ENCODE peak calls at places on chromosomes 2 and 18, in four cellular contexts. One of them, this sample, is unnamed.

GRCh38 chr2:138503087-138503442 is 1.5 kb downstream of the SPOPL start:
- DNase-seq in H1: no peak
- DNase-seq in IMR-90: no peak
- DNase-seq in mesendoderm: no peak
- DNase-seq in this sample: no peak

GRCh38 chr2:203646961-203647360 is 59.5 kb upstream of the CD28 start:
- DNase-seq in mesendoderm: no peak
- DNase-seq in IMR-90: no peak
- DNase-seq in H1: no peak
- DNase-seq in this sample: no peak

GRCh38 chr2:127700527-127701192 is 637 bp upstream of the SFT2D3 start:
- DNase-seq in mesendoderm: peak; percentile 94
- DNase-seq in H1: peak; percentile 76
- DNase-seq in IMR-90: no peak
- DNase-seq in this sample: peak; percentile 90

GRCh38 chr2:11013196-11013595 is 101.5 kb downstream of the KCNF1 start:
- DNase-seq in mesendoderm: no peak
- DNase-seq in H1: no peak
- DNase-seq in IMR-90: no peak
- DNase-seq in this sample: no peak

GRCh38 chr2:239858179-239858578 is 167.0 kb downstream of the NDUFA10 start:
- DNase-seq in IMR-90: no peak
- DNase-seq in H1: no peak
- DNase-seq in mesendoderm: no peak
- DNase-seq in this sample: no peak

GRCh38 chr18:35464731-35465728 is 32.7 kb downstream of the INO80C start:
- DNase-seq in IMR-90: no peak
- DNase-seq in mesendoderm: no peak
- DNase-seq in H1: no peak
- DNase-seq in this sample: no peak

GRCh38 chr18:43589611-43590151 is 312.4 kb upstream of the SYT4 start:
- DNase-seq in mesendoderm: no peak
- DNase-seq in H1: no peak
- DNase-seq in IMR-90: no peak
- DNase-seq in this sample: peak; percentile 28

GRCh38 chr2:173299764-173300163 is 54.9 kb upstream of the CDCA7 start:
- DNase-seq in IMR-90: no peak
- DNase-seq in mesendoderm: peak; percentile 50
- DNase-seq in H1: no peak
- DNase-seq in this sample: peak; percentile 43

GRCh38 chr2:214547931-214548330 is 137.1 kb downstream of the VWC2L start:
- DNase-seq in IMR-90: no peak
- DNase-seq in mesendoderm: no peak
- DNase-seq in H1: no peak
- DNase-seq in this sample: no peak

GRCh38 chr18:58911766-58912165 is 47.1 kb downstream of the ZNF532 start:
- DNase-seq in mesendoderm: peak; percentile 55
- DNase-seq in IMR-90: peak; percentile 34
- DNase-seq in H1: peak; percentile 46
- DNase-seq in this sample: no peak

GRCh38 chr2:221309888-221310287 is 262.2 kb downstream of the EPHA4 start:
- DNase-seq in mesendoderm: no peak
- DNase-seq in IMR-90: no peak
- DNase-seq in H1: no peak
- DNase-seq in this sample: no peak

GRCh38 chr2:135657806-135658582 is 83.7 kb upstream of the UBXN4 start:
- DNase-seq in H1: no peak
- DNase-seq in mesendoderm: no peak
- DNase-seq in IMR-90: no peak
- DNase-seq in this sample: no peak

GRCh38 chr18:13313006-13313661 is 94.6 kb downstream of the LDLRAD4 start:
- DNase-seq in H1: no peak
- DNase-seq in mesendoderm: no peak
- DNase-seq in IMR-90: no peak
- DNase-seq in this sample: no peak

GRCh38 chr2:199485732-199486335 is 28.1 kb upstream of the SATB2 start:
- DNase-seq in mesendoderm: peak; percentile 81
- DNase-seq in IMR-90: peak; percentile 49
- DNase-seq in H1: peak; percentile 83
- DNase-seq in this sample: peak; percentile 79

GRCh38 chr2:233408366-233409285 is 54.3 kb downstream of the DGKD start:
- DNase-seq in mesendoderm: peak; percentile 46
- DNase-seq in H1: peak; percentile 32
- DNase-seq in IMR-90: no peak
- DNase-seq in this sample: no peak

GRCh38 chr2:105078906-105079305 is 41.0 kb downstream of the MRPS9 start:
- DNase-seq in IMR-90: peak; percentile 52
- DNase-seq in mesendoderm: no peak
- DNase-seq in H1: no peak
- DNase-seq in this sample: no peak

DNA sequence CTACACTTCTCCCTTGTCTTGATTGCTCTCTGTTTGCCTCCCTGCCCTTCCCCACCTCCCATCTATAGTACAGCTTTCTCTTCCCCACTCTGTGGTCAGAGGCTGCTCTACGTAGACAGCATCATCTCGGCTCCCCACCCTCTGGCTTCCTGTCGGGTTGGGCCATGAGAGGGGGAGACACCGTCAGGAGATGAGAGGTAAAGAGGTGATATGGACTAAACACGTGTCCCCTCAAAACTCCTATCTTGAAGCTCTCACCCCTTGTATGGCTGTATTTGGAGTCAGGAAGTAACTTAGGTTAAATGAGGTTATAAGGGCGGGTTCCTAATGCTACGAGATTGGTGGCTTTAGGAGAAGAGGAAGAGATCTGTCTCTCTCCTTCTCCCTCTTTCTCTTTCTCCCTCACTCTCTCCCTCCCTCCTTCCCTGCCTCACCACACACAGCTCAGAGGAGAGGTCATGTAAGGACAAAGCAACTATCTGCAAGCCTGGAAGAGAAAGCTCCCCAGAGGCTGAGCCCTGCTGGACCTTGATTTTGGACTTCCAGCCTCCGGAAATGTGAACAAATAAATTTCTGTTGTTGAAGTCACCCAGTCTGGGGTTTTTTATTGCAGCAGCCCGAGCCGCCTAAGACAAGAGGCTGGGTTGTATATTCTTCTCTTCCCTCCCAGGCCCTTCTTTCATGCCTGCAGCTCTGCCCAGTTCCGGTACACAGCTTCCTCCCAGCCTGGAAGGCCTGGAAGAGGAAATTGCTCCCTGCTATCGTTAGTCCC is 138.1 kb downstream of the AKAIN1 start:
- DNase-seq in H1: no peak
- DNase-seq in mesendoderm: no peak
- DNase-seq in IMR-90: no peak
- DNase-seq in this sample: no peak
- H3K9ac ChIP-seq in H1: no peak overlapping the region
- H3K9ac ChIP-seq in mesendoderm: no peak overlapping the region
- H3K9ac ChIP-seq in IMR-90: no peak overlapping the region
- H3K9ac ChIP-seq in this sample: no peak overlapping the region

GRCh38 chr18:57002627-57003026 is 144.3 kb upstream of the BOD1L2 start:
- DNase-seq in H1: no peak
- DNase-seq in mesendoderm: no peak
- DNase-seq in IMR-90: no peak
- DNase-seq in this sample: no peak
- H3K56ac ChIP-seq in H1: no peak overlapping the region
- H3K56ac ChIP-seq in mesendoderm: no peak overlapping the region
- H3K56ac ChIP-seq in IMR-90: no peak overlapping the region
- H3K56ac ChIP-seq in this sample: no peak overlapping the region

GRCh38 chr18:61608306-61608705 is 275.1 kb downstream of the CDH20 start:
- DNase-seq in H1: no peak
- DNase-seq in IMR-90: peak; percentile 68
- DNase-seq in mesendoderm: no peak
- DNase-seq in this sample: no peak

GRCh38 chr18:61606759-61607158 is 273.5 kb downstream of the CDH20 start:
- DNase-seq in mesendoderm: peak; percentile 99
- DNase-seq in IMR-90: peak; percentile 93
- DNase-seq in H1: peak; percentile 54
- DNase-seq in this sample: peak; percentile 86

GRCh38 chr18:61609131-61609530 is 275.9 kb downstream of the CDH20 start:
- DNase-seq in mesendoderm: no peak
- DNase-seq in H1: no peak
- DNase-seq in IMR-90: peak; percentile 29
- DNase-seq in this sample: no peak

GRCh38 chr18:61605376-61606067 is 272.3 kb downstream of the CDH20 start:
- DNase-seq in H1: no peak
- DNase-seq in IMR-90: no peak
- DNase-seq in mesendoderm: no peak
- DNase-seq in this sample: no peak

DNA sequence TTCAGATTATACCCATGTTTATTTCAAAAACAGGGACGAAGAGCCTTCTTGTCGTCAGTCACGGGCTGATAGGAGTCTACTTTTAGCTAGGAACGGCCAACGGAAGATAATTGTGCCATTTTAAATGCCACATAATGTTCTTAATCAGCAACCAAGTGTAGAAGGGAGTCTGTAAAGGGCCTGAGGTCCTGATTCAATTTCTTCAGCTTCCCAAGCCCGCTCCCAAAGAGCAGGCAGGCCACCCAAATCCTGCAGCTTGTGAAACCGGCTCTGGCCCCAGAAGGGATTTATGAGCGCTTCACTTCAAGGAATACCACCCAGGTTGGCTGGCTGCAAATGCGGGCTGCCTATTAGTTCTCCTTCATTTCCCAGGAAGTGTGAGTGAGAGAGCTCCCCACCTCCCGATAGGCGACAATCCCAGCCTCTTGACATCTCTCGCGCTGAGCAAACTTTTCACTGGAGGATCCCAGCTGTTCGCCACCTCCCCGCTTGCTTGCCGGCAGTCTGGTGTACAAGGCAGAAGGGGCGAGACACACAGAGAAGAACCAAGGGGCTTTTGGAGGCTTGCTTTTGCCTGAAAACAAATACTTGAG is 272.9 kb downstream of the CDH20 start:
- DNase-seq in H1: peak; percentile 56
- DNase-seq in IMR-90: peak; percentile 39
- DNase-seq in mesendoderm: peak; percentile 94
- DNase-seq in this sample: peak; percentile 64
- H3K9ac ChIP-seq in H1: no peak overlapping the region
- H3K9ac ChIP-seq in IMR-90: peak overlapping the region; percentile 80
- H3K9ac ChIP-seq in mesendoderm: peak overlapping the region; percentile 75
- H3K9ac ChIP-seq in this sample: peak overlapping the region; percentile 55

GRCh38 chr2:23118894-23119293 is 266.1 kb upstream of the KLHL29 start:
- DNase-seq in IMR-90: no peak
- DNase-seq in H1: no peak
- DNase-seq in mesendoderm: no peak
- DNase-seq in this sample: no peak

GRCh38 chr2:23121968-23122648 is 262.9 kb upstream of the KLHL29 start:
- DNase-seq in IMR-90: no peak
- DNase-seq in mesendoderm: no peak
- DNase-seq in H1: no peak
- DNase-seq in this sample: no peak

GRCh38 chr2:23122681-23123080 is 262.3 kb upstream of the KLHL29 start:
- DNase-seq in mesendoderm: no peak
- DNase-seq in IMR-90: no peak
- DNase-seq in H1: no peak
- DNase-seq in this sample: no peak

GRCh38 chr2:23120161-23120560 is 264.8 kb upstream of the KLHL29 start:
- DNase-seq in H1: no peak
- DNase-seq in mesendoderm: no peak
- DNase-seq in IMR-90: no peak
- DNase-seq in this sample: no peak

DNA sequence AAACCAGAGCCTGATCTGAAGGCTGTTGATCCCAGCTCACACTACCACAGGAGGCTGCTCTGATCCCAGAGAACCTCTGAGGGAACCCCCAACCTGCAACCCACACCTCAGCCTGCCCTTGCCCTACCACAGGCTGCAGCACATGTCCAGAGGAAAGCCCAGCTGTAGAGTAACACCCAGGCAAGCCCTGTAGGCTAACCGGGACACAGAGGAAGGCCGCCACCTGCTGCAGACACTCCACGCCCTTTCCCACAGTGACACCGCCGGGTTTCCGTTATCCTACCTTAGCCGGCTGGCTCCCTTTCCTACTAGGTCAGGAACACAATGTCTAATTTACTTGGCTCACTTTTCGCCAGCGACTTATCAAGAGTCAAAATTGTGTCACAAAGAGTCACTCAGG is 266.7 kb upstream of the KLHL29 start:
- DNase-seq in mesendoderm: no peak
- DNase-seq in IMR-90: no peak
- DNase-seq in H1: no peak
- DNase-seq in this sample: no peak
- H3K56ac ChIP-seq in mesendoderm: no peak overlapping the region
- H3K56ac ChIP-seq in IMR-90: no peak overlapping the region
- H3K56ac ChIP-seq in H1: no peak overlapping the region
- H3K56ac ChIP-seq in this sample: no peak overlapping the region

DNA sequence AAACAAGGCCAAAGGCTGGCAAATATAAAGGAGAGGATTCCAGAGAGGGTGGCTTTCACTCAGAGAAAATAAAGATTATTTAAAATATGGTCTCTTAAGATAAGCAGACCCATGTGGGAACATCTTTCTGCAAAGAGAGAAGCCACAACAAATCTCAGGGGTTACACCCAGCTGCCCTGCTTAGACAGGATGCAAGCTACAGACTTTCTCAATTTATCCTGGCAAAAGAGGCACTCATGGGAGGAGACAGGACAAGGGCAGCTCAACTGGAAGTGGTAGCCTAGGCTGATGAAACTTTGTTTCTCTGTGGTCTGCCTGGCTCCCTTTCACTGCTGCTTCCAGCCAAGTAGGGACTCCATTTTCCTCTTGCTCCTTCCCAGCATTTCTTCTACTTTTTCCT is 25.9 kb upstream of the SULT1C4 start:
- DNase-seq in IMR-90: no peak
- DNase-seq in H1: no peak
- DNase-seq in mesendoderm: no peak
- DNase-seq in this sample: no peak
- H3K9ac ChIP-seq in IMR-90: no peak overlapping the region
- H3K9ac ChIP-seq in H1: no peak overlapping the region
- H3K9ac ChIP-seq in mesendoderm: no peak overlapping the region
- H3K9ac ChIP-seq in this sample: no peak overlapping the region

This sample was measured in H9.